ENCODE peak calls at places on chromosomes 12 and 14, in five cellular contexts. U is omental fat pad, D is lower lobe of right lung, J is HL-60, X is left ventricle myocardium inferior. H is an unnamed sample.

GRCh38 chr12:11885261-11886038 is 185.3 kb upstream of the BCL2L14 start:
- DNase-seq in U (no peak), J (no peak), D (no peak), X (no peak), H (no peak)

GRCh38 chr14:96808619-96809405 is 11.6 kb downstream of the VRK1 start:
- DNase-seq in D (no peak), U (no peak), J (no peak), X (no peak), H (no peak)

GRCh38 chr14:75123991-75124390 is 2.9 kb downstream of the NEK9 start:
- DNase-seq in D (no peak), X (no peak), U (no peak), J (no peak), H (peak; percentile 70)

GRCh38 chr14:68297871-68298468 is 478.4 kb downstream of the RAD51B start:
- DNase-seq in J (no peak), X (no peak), D (no peak), U (no peak), H (no peak)

GRCh38 chr12:49673446-49674317 is 33.5 kb downstream of the FMNL3 start:
- DNase-seq in U (peak; percentile 44), X (peak; percentile 92), D (peak; percentile 89), J (no peak), H (no peak)

GRCh38 chr14:102510616-102511520 is 1.3 kb upstream of the ANKRD9 start:
- DNase-seq in X (peak; percentile 55), D (no peak), J (no peak), U (no peak), H (no peak)

GRCh38 chr12:26153421-26154154 is 28.8 kb upstream of the BHLHE41 start:
- DNase-seq in U (no peak), X (no peak), D (no peak), J (no peak), H (no peak)

GRCh38 chr14:64704145-64704742 is at the start of gene PLEKHG3:
- DNase-seq in D (peak; percentile 84), J (no peak), X (peak; percentile 85), U (no peak), H (no peak)

GRCh38 chr12:3896851-3897351 is 23.7 kb upstream of the PARP11 start:
- DNase-seq in J (peak; percentile 83), U (no peak), X (no peak), D (no peak), H (peak; percentile 64)

GRCh38 chr12:3004655-3005565 is 45.7 kb downstream of the TEAD4 start:
- DNase-seq in J (no peak), U (no peak), X (no peak), D (no peak), H (no peak)

GRCh38 chr14:71554323-71554722 is 377.9 kb upstream of the RGS6 start:
- DNase-seq in X (no peak), J (no peak), U (no peak), D (no peak), H (no peak)

GRCh38 chr12:32198555-32198954 is 91.9 kb downstream of the BICD1 start:
- DNase-seq in U (no peak), J (no peak), X (no peak), D (no peak), H (no peak)

GRCh38 chr12:42660968-42661937 is 71.7 kb upstream of the PRICKLE1 start:
- DNase-seq in D (no peak), X (no peak), U (no peak), J (peak; percentile 24), H (no peak)

GRCh38 chr12:11821386-11821785 is 171.9 kb downstream of the ETV6 start:
- DNase-seq in U (no peak), X (no peak), J (no peak), D (no peak), H (no peak)

GRCh38 chr14:89848165-89848564 is 106.4 kb downstream of the EFCAB11 start:
- DNase-seq in U (no peak), D (no peak), J (no peak), X (no peak), H (no peak)
- TF ChIP-seq CTCF in U (no peak), D (no peak), J (no peak), X (peak; percentile 43), H (no peak)

DNA sequence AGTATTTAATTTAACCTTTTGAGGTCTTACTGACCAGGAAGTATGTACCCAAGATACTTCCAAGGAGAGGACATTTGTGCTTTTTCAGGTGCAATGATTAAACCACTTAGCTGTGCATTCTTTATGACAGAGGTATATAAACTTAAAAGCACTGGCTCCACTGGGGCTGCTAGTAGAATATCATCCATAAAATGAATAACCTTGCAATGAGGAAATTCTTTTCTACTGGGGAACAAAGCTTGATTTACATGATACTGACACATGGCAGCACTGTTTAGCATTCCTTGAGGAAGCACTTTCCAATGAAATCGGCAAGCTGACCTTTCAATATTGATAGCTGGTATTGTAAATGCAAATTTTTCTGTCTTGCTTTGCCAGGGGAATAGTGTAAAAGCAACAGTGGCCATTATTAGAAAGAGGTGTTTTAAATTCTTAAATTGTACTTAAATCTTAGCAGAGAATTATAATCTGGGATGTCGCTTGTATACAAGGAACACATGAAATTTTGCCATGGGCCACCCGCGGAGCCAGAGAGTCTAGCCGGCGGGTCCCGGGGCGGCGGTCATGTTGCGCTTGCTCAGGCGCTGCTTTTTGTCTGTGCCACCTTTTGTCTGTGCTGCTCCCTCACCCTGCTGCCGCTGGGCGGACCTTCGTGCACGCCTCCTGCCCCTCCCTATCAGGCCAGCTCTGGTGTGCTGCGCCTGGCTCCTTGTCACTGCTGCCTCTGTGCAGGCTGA is 20.9 kb upstream of the BLTP3B start:
- DNase-seq in J (peak; percentile 27), U (no peak), X (peak; percentile 81), D (peak; percentile 83), H (peak; percentile 69)
- TF ChIP-seq CTCF in J (no peak), U (no peak), X (peak; percentile 42), D (peak; percentile 29), H (no peak)

DNA sequence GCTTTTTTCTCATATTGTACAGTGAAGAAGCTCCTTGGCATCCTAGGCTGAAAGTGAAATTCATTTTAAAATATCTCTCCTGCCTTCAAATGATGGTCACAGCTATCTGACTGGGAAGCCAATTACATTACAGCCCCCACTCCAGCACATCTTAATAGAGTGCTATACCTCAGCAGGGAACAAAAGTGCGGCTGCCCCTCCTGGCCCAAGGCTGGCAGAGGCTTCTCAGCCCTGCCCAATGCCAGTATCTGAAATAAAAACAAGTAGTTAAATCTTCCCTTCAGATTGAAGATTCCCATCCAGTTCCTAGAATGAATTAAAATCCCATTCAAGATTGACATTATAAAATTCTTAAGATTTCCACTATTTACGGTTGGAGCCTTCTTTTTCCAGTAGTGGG is 54.9 kb upstream of the GNG2 start:
- DNase-seq in X (no peak), D (no peak), U (no peak), J (no peak), H (no peak)
- TF ChIP-seq CTCF in X (no peak), D (no peak), U (no peak), J (no peak), H (no peak)

DNA sequence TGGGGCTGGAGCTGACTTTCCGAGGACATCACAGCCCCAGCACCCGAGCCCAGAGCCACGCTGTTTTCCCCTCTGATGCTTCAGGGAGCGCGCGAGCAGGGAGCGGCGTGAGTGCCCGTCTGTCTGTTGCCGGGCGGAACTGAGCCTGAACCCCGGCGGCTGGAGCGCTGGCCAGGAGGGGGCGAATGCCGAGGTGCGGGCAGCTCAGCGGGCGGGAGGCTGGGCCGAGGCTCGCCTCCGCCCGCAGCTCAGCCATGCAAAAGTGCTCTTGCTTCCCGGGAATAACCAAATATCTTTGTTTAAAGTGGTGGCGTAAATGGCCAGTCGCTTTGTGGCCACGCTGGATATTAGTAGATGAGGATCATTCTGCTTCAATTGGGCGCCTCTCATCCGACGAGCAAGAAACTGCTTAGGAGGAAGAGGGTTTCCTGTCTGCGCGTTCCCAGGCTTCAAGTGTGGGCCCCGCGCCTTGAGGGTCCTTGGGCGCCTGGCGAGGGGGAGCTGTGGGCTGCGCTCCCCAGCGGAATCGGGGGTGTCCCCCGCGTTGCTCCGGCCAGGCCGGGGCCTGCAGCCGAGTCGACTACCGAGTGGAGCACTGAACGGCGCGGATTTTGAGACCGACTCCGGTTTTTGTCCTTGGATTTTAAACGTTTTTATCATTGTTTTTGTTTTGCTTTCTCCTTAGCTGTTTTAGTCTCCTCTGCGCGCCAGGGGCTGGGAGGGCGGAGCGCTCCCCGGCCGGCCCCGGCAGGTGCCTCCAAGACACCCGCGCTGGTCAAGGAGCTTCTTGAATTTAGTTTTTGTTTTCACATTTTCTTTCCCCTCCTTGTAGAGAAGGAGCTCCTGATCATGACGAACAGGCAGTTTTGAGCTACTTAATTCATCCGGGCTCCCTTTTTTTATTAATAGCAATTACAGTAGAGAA is 831 bp upstream of the NKX2-1 start:
- DNase-seq in U (no peak), D (peak; percentile 79), J (no peak), X (no peak), H (no peak)
- TF ChIP-seq CTCF in U (no peak), D (no peak), J (no peak), X (peak; percentile 29), H (no peak)

GRCh38 chr14:104758981-104759975 is 6.3 kb downstream of the SIVA1 start:
- DNase-seq in J (no peak), D (no peak), X (no peak), U (no peak), H (no peak)
- TF ChIP-seq CTCF in J (no peak), D (no peak), X (no peak), U (no peak), H (no peak)

DNA sequence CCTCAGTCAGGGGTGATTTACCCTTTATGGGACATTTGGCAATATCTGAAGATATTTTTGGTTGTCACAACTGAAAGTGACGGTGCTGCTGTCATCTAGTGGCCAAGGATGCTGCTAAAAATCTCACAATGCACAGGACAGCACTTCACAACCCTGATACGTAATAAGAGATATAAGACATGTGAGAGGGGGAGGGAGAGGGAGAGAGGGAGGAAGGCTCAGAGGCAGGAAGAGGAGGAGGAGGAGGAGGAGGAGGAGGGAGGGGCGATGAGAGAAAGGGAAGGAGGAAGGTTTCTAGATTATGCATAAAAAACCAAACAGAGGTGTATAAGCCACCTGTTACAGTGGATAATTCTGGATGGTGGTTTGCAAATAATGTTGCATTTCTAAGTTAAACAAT is 14.3 kb downstream of the MYL2 start:
- DNase-seq in U (no peak), D (no peak), J (peak; percentile 65), X (no peak), H (no peak)
- TF ChIP-seq CTCF in U (no peak), D (no peak), J (no peak), X (no peak), H (no peak)